ENCODE peak calls at places on chromosomes 1 and 21, in eight cellular contexts. E, G, Y, R, W, K, M and P are unnamed samples.

GRCh38 chr1:28111157-28111556 is 22.7 kb upstream of the EYA3 start:
- DNase-seq in E (no peak), G (no peak), Y (no peak), R (no peak), W (no peak), K (peak), M (no peak), P (no peak)

GRCh38 chr1:157415661-157416060 is 136.7 kb downstream of the FCRL5 start:
- DNase-seq in E (peak), G (no peak), Y (no peak), R (no peak), W (no peak), K (no peak), M (no peak), P (no peak)

GRCh38 chr1:147598631-147599361 is 57.5 kb downstream of the BCL9 start:
- DNase-seq in E (no peak), G (no peak), Y (no peak), R (no peak), W (no peak), K (peak), M (peak), P (peak)

GRCh38 chr1:223217781-223218180 is 74.7 kb upstream of the TLR5 start:
- DNase-seq in E (no peak), G (no peak), Y (no peak), R (no peak), W (no peak), K (no peak), M (no peak), P (no peak)

GRCh38 chr1:42436794-42437458 is 18.9 kb downstream of the ZMYND12 start:
- DNase-seq in E (no peak), G (no peak), Y (no peak), R (no peak), W (no peak), K (no peak), M (no peak), P (no peak)

GRCh38 chr1:18751425-18751824 is 108.0 kb downstream of the TAS1R2 start:
- DNase-seq in E (no peak), G (no peak), Y (no peak), R (no peak), W (no peak), K (no peak), M (no peak), P (no peak)

GRCh38 chr1:151494741-151495281 is 16.4 kb upstream of the CGN start:
- DNase-seq in E (peak), G (peak), Y (no peak), R (peak), W (peak), K (peak), M (no peak), P (peak)

GRCh38 chr1:202625416-202626360 is 84.6 kb downstream of the SYT2 start:
- DNase-seq in E (peak), G (peak), Y (peak), R (peak), W (peak), K (peak), M (peak), P (peak)

GRCh38 chr21:20591294-20591693 is 406.9 kb upstream of the NCAM2 start:
- DNase-seq in E (peak), G (peak), Y (no peak), R (no peak), W (no peak), K (no peak), M (no peak), P (no peak)

GRCh38 chr1:150973258-150973825 is 1.3 kb downstream of the CERS2 start:
- DNase-seq in E (no peak), G (no peak), Y (no peak), R (no peak), W (peak), K (peak), M (peak), P (no peak)

GRCh38 chr1:201260236-201260591 is 23.1 kb upstream of the PKP1 start:
- DNase-seq in E (no peak), G (no peak), Y (no peak), R (no peak), W (no peak), K (peak), M (no peak), P (no peak)

GRCh38 chr1:48644190-48644930 is 132.3 kb downstream of the BEND5 start:
- DNase-seq in E (no peak), G (no peak), Y (no peak), R (no peak), W (no peak), K (no peak), M (no peak), P (no peak)

GRCh38 chr1:20413791-20414140 is 72.2 kb downstream of the CAMK2N1 start:
- DNase-seq in E (no peak), G (no peak), Y (no peak), R (no peak), W (no peak), K (no peak), M (no peak), P (no peak)

GRCh38 chr1:234968470-234968869 is 160.2 kb downstream of the TOMM20 start:
- DNase-seq in E (no peak), G (no peak), Y (no peak), R (no peak), W (no peak), K (no peak), M (no peak), P (no peak)

GRCh38 chr1:45543599-45544417 is 6.8 kb upstream of the AKR1A1 start:
- DNase-seq in E (no peak), G (peak), Y (no peak), R (no peak), W (peak), K (no peak), M (peak), P (no peak)

GRCh38 chr1:163535807-163536206 is 214.1 kb downstream of the NUF2 start:
- DNase-seq in E (peak), G (peak), Y (no peak), R (peak), W (no peak), K (peak), M (no peak), P (peak)

GRCh38 chr1:213014642-213015041 is 1.0 kb downstream of the ANGEL2 start:
- DNase-seq in E (peak), G (peak), Y (no peak), R (peak), W (no peak), K (peak), M (no peak), P (no peak)

GRCh38 chr1:154501423-154502065 is 475 bp upstream of the TDRD10 start:
- DNase-seq in E (no peak), G (no peak), Y (no peak), R (no peak), W (peak), K (no peak), M (peak), P (no peak)

GRCh38 chr1:165883056-165883455 is 55.6 kb downstream of the UCK2 start:
- DNase-seq in E (no peak), G (no peak), Y (no peak), R (peak), W (no peak), K (no peak), M (no peak), P (no peak)

GRCh38 chr1:8598060-8598724 is 219.2 kb downstream of the RERE start:
- DNase-seq in E (no peak), G (peak), Y (no peak), R (no peak), W (peak), K (peak), M (no peak), P (peak)

GRCh38 chr1:54815086-54815876 is 14.2 kb upstream of the TTC22 start:
- DNase-seq in E (no peak), G (no peak), Y (no peak), R (no peak), W (no peak), K (no peak), M (no peak), P (no peak)

GRCh38 chr21:46264046-46264689 is 21.2 kb downstream of the MCM3AP start:
- DNase-seq in E (no peak), G (no peak), Y (no peak), R (no peak), W (no peak), K (no peak), M (no peak), P (no peak)

GRCh38 chr1:41783189-41783639 is 135.5 kb downstream of the HIVEP3 start:
- DNase-seq in E (peak), G (peak), Y (no peak), R (peak), W (no peak), K (peak), M (no peak), P (peak)

GRCh38 chr1:53572802-53573148 is 113.6 kb downstream of the DMRTB1 start:
- DNase-seq in E (no peak), G (no peak), Y (no peak), R (no peak), W (no peak), K (no peak), M (no peak), P (no peak)

GRCh38 chr21:16195476-16195875 is 465.7 kb downstream of the USP25 start:
- DNase-seq in E (peak), G (peak), Y (no peak), R (no peak), W (no peak), K (peak), M (no peak), P (peak)

GRCh38 chr1:102550729-102551384 is 554.1 kb upstream of the OLFM3 start:
- DNase-seq in E (peak), G (peak), Y (no peak), R (no peak), W (no peak), K (peak), M (no peak), P (peak)

GRCh38 chr1:210496063-210496462 is 167.4 kb downstream of the HHAT start:
- DNase-seq in E (peak), G (no peak), Y (no peak), R (no peak), W (no peak), K (peak), M (peak), P (peak)

GRCh38 chr21:16422702-16423101 is 692.9 kb downstream of the USP25 start:
- DNase-seq in E (no peak), G (no peak), Y (no peak), R (no peak), W (no peak), K (peak), M (no peak), P (no peak)

GRCh38 chr1:5966543-5967205 is 25.6 kb downstream of the NPHP4 start:
- DNase-seq in E (no peak), G (no peak), Y (no peak), R (no peak), W (no peak), K (no peak), M (no peak), P (no peak)

GRCh38 chr1:231919900-231920299 is 293.3 kb downstream of the DISC1 start:
- DNase-seq in E (no peak), G (no peak), Y (no peak), R (no peak), W (no peak), K (no peak), M (no peak), P (no peak)

GRCh38 chr1:96233422-96233821 is 488.2 kb upstream of the PTBP2 start:
- DNase-seq in E (no peak), G (no peak), Y (no peak), R (no peak), W (no peak), K (peak), M (no peak), P (no peak)

GRCh38 chr1:24388331-24388870 is 25.2 kb downstream of the STPG1 start:
- DNase-seq in E (no peak), G (no peak), Y (no peak), R (no peak), W (no peak), K (peak), M (no peak), P (no peak)

GRCh38 chr1:237736372-237737029 is 154.2 kb downstream of the ZP4 start:
- DNase-seq in E (peak), G (no peak), Y (no peak), R (peak), W (no peak), K (no peak), M (no peak), P (no peak)

GRCh38 chr1:151966061-151966460 is 27.6 kb downstream of the S100A10 start:
- DNase-seq in E (no peak), G (no peak), Y (no peak), R (no peak), W (no peak), K (no peak), M (no peak), P (no peak)

GRCh38 chr1:18556364-18556763 is 74.3 kb upstream of the PAX7 start:
- DNase-seq in E (no peak), G (peak), Y (no peak), R (peak), W (no peak), K (peak), M (no peak), P (peak)

GRCh38 chr21:41479686-41480085 is 28.3 kb downstream of the TMPRSS2 start:
- DNase-seq in E (no peak), G (no peak), Y (no peak), R (no peak), W (no peak), K (no peak), M (no peak), P (no peak)

GRCh38 chr1:65422241-65423203 is 2.1 kb downstream of the LEPR start:
- DNase-seq in E (peak), G (peak), Y (no peak), R (no peak), W (no peak), K (peak), M (no peak), P (no peak)

DNA sequence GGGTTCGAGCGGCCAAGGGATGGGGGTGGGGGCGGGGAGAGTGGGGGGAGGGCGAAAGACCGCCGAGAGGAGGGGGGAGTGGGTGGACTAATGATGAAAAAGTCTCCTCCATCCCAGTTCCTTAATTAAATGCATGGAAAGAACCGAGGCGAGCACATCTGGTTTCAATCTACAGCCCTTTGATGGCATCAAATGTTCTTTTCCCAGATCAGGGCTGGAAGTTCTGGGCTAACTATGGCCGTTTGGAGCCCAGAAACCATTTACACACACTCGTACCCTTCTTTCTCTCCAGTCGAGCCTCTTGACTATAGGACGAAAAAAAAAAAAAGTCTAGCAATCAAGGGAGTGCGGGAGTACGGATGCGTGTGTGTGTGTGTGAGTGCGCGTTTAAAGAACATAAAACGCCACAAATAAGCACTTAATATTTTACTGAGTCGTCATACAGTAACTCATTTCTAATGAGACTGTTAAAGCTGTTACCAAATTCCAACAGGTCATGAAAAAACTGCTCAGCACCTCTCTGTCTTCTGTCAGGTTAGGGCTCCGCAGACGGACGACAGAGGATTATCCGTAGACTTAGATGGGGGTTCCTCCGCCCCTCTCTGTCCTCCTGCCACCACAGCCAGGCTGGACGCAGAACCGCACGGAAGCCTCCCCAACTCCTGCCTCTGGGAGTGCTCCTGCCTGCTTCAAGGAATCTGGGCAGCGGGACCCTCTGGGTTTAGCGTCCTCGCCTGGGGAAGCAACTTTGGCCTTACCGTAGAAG is 2.1 kb upstream of the PRRX1 start:
- DNase-seq in E (no peak), G (peak), Y (no peak), R (no peak), W (no peak), K (peak), M (peak), P (peak)
- TF ChIP-seq CTCF in E (no peak), G (peak), Y (peak), R (no peak), W (no peak), K (peak), M (no peak), P (peak)

GRCh38 chr1:185238447-185238846 is 78.6 kb downstream of the IVNS1ABP start:
- DNase-seq in E (no peak), G (peak), Y (no peak), R (peak), W (no peak), K (peak), M (no peak), P (no peak)
- TF ChIP-seq CTCF in E (peak), G (peak), Y (no peak), R (peak), W (no peak), K (peak), M (peak), P (peak)

DNA sequence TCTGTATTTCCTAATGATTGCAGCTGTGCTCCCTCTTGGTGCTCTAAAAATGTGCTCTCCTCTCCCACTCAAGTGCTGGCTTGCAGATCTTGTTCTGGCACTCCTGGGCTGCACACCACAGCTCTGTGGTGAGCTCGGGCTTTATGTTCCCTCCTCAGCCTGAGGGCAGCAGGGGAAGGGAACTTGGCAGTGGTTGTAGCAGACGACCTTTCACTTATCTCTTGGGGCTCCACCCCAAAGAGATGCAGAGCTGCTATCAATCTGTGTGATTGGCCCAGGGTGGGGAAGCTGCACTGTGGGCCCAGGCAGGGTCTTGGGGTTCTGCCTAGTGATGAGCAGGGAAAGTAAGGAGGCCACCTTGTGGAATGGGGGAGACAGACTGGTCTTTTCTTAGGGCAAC is 143.5 kb upstream of the GORAB start:
- DNase-seq in E (peak), G (no peak), Y (no peak), R (no peak), W (no peak), K (no peak), M (no peak), P (no peak)
- TF ChIP-seq CTCF in E (no peak), G (no peak), Y (no peak), R (no peak), W (no peak), K (no peak), M (no peak), P (no peak)

GRCh38 chr1:94395748-94396309 is 22.4 kb upstream of the ABCD3 start:
- DNase-seq in E (no peak), G (peak), Y (no peak), R (no peak), W (no peak), K (no peak), M (no peak), P (no peak)

GRCh38 chr1:94398356-94398755 is 19.8 kb upstream of the ABCD3 start:
- DNase-seq in E (no peak), G (peak), Y (no peak), R (no peak), W (no peak), K (no peak), M (no peak), P (no peak)

GRCh38 chr1:94395231-94395630 is 23.0 kb upstream of the ABCD3 start:
- DNase-seq in E (no peak), G (no peak), Y (no peak), R (no peak), W (no peak), K (no peak), M (no peak), P (no peak)

GRCh38 chr1:94394247-94394646 is 23.9 kb upstream of the ABCD3 start:
- DNase-seq in E (no peak), G (no peak), Y (no peak), R (no peak), W (no peak), K (no peak), M (no peak), P (no peak)

GRCh38 chr1:94396356-94396755 is 21.8 kb upstream of the ABCD3 start:
- DNase-seq in E (no peak), G (peak), Y (no peak), R (no peak), W (no peak), K (peak), M (no peak), P (no peak)
- TF ChIP-seq CTCF in E (no peak), G (peak), Y (no peak), R (no peak), W (no peak), K (no peak), M (no peak), P (peak)

GRCh38 chr1:117122297-117123025 is 912 bp upstream of the TRIM45 start:
- DNase-seq in E (no peak), G (no peak), Y (no peak), R (no peak), W (no peak), K (no peak), M (no peak), P (no peak)
- TF ChIP-seq CTCF in E (no peak), G (no peak), Y (no peak), R (peak), W (no peak), K (no peak), M (no peak), P (peak)

GRCh38 chr1:169009666-169010065 is 96.8 kb upstream of the ATP1B1 start:
- DNase-seq in E (no peak), G (no peak), Y (no peak), R (no peak), W (no peak), K (no peak), M (no peak), P (no peak)
- TF ChIP-seq CTCF in E (no peak), G (no peak), Y (no peak), R (no peak), W (no peak), K (no peak), M (no peak), P (no peak)